ENCODE peak calls at places on chromosomes 4 and X, in five cellular contexts. Y, U, O, A and G are unnamed samples.

GRCh38 chr4:108483650-108484049 is 136.7 kb upstream of the RPL34 start:
- DNase-seq in A (no peak), Y (no peak), U (no peak), O (no peak), G (no peak)

GRCh38 chr4:113468165-113469022 is 293.1 kb downstream of the CAMK2D start:
- DNase-seq in A (peak), U (no peak), Y (peak), O (no peak), G (peak)

GRCh38 chr4:81723927-81724587 is 252.3 kb upstream of the RASGEF1B start:
- DNase-seq in Y (no peak), O (peak), U (no peak), A (no peak), G (no peak)

GRCh38 chr4:184190711-184191110 is 27.0 kb downstream of the ENPP6 start:
- DNase-seq in Y (no peak), A (no peak), O (no peak), U (no peak), G (no peak)

GRCh38 chrX:123959281-123960063 is 2.0 kb upstream of the STAG2 start:
- DNase-seq in A (no peak), Y (peak), U (peak), O (peak), G (no peak)

GRCh38 chr4:107512549-107512948 is 207.5 kb downstream of the PAPSS1 start:
- DNase-seq in Y (no peak), A (no peak), O (no peak), U (no peak), G (no peak)

GRCh38 chr4:6758732-6759131 is 23.8 kb upstream of the KIAA0232 start:
- DNase-seq in A (no peak), U (no peak), O (no peak), Y (no peak), G (no peak)

GRCh38 chr4:5381981-5382441 is 326.3 kb downstream of the EVC2 start:
- DNase-seq in Y (no peak), U (no peak), O (no peak), A (peak), G (peak)

GRCh38 chrX:24241822-24242648 is 71.8 kb downstream of the SUPT20HL2 start:
- DNase-seq in Y (peak), O (no peak), U (no peak), A (peak), G (no peak)

GRCh38 chrX:132520213-132520612 is 31.4 kb upstream of the MBNL3 start:
- DNase-seq in U (no peak), A (no peak), Y (no peak), O (no peak), G (no peak)

GRCh38 chrX:153736871-153737441 is 12.3 kb downstream of the ABCD1 start:
- DNase-seq in O (no peak), U (peak), A (no peak), Y (no peak), G (no peak)

GRCh38 chr4:37685211-37685725 is 908 bp downstream of the RELL1 start:
- DNase-seq in A (no peak), U (no peak), Y (peak), O (peak), G (no peak)

GRCh38 chr4:92047209-92047877 is 256.4 kb upstream of the GRID2 start:
- DNase-seq in U (no peak), A (no peak), O (no peak), Y (peak), G (no peak)

GRCh38 chr4:117134386-117134785 is 49.0 kb upstream of the TRAM1L1 start:
- DNase-seq in A (peak), Y (peak), U (no peak), O (no peak), G (peak)

GRCh38 chrX:46573896-46574336 is 351 bp downstream of the CHST7 start:
- DNase-seq in A (peak), Y (no peak), O (peak), U (peak), G (no peak)

GRCh38 chr4:147707892-147708672 is 23.8 kb upstream of the ARHGAP10 start:
- DNase-seq in A (no peak), O (peak), Y (peak), U (no peak), G (no peak)

GRCh38 chrX:13000311-13000811 is 25.5 kb downstream of the TMSB4X start:
- DNase-seq in Y (no peak), U (peak), O (no peak), A (no peak), G (no peak)

GRCh38 chr4:138494931-138495330 is 252.8 kb upstream of the SLC7A11 start:
- DNase-seq in Y (peak), O (no peak), U (no peak), A (peak), G (peak)

GRCh38 chrX:11786862-11787261 is 28.8 kb downstream of the MSL3 start:
- DNase-seq in Y (no peak), O (no peak), U (no peak), A (no peak), G (no peak)

GRCh38 chr4:106261980-106262379 is 54.0 kb downstream of the TBCK start:
- DNase-seq in A (no peak), O (no peak), U (no peak), Y (no peak), G (no peak)